ENCODE peak calls at places on chromosomes 11 and 22, in eight cellular contexts. One of them, this sample, is unnamed.

GRCh38 chr22:43377486-43377995 is 34.3 kb upstream of the MPPED1 start:
- DNase-seq in endothelial cell: no peak
- DNase-seq in heart left ventricle: no peak
- DNase-seq in thoracic aorta: no peak
- DNase-seq in IMR-90: peak
- DNase-seq in GM06990: no peak
- DNase-seq in type B pancreatic cell: no peak
- DNase-seq in lower lobe of right lung: peak
- DNase-seq in this sample: no peak

GRCh38 chr22:49305215-49305965 is 522.3 kb downstream of the BRD1 start:
- DNase-seq in type B pancreatic cell: peak
- DNase-seq in thoracic aorta: no peak
- DNase-seq in IMR-90: no peak
- DNase-seq in heart left ventricle: peak
- DNase-seq in endothelial cell: peak
- DNase-seq in GM06990: peak
- DNase-seq in lower lobe of right lung: peak
- DNase-seq in this sample: peak

GRCh38 chr22:48896766-48897637 is 930.7 kb downstream of the BRD1 start:
- DNase-seq in heart left ventricle: no peak
- DNase-seq in type B pancreatic cell: peak
- DNase-seq in endothelial cell: no peak
- DNase-seq in lower lobe of right lung: no peak
- DNase-seq in IMR-90: no peak
- DNase-seq in thoracic aorta: no peak
- DNase-seq in GM06990: no peak
- DNase-seq in this sample: no peak

GRCh38 chr11:76719686-76720085 is 49.1 kb upstream of the LRRC32 start:
- DNase-seq in GM06990: no peak
- DNase-seq in thoracic aorta: no peak
- DNase-seq in IMR-90: no peak
- DNase-seq in lower lobe of right lung: no peak
- DNase-seq in endothelial cell: no peak
- DNase-seq in heart left ventricle: no peak
- DNase-seq in type B pancreatic cell: no peak
- DNase-seq in this sample: no peak

GRCh38 chr11:31656051-31656450 is 146.5 kb downstream of the ELP4 start:
- DNase-seq in type B pancreatic cell: no peak
- DNase-seq in IMR-90: peak
- DNase-seq in lower lobe of right lung: no peak
- DNase-seq in thoracic aorta: no peak
- DNase-seq in heart left ventricle: no peak
- DNase-seq in GM06990: no peak
- DNase-seq in endothelial cell: no peak
- DNase-seq in this sample: no peak

GRCh38 chr22:23789121-23789520 is 2.4 kb downstream of the SMARCB1 start:
- DNase-seq in type B pancreatic cell: no peak
- DNase-seq in lower lobe of right lung: no peak
- DNase-seq in endothelial cell: no peak
- DNase-seq in GM06990: no peak
- DNase-seq in heart left ventricle: no peak
- DNase-seq in thoracic aorta: no peak
- DNase-seq in IMR-90: no peak
- DNase-seq in this sample: peak

GRCh38 chr11:61814958-61815789 is 1.6 kb downstream of the FADS1 start:
- DNase-seq in GM06990: peak
- DNase-seq in lower lobe of right lung: peak
- DNase-seq in endothelial cell: peak
- DNase-seq in thoracic aorta: peak
- DNase-seq in type B pancreatic cell: peak
- DNase-seq in IMR-90: peak
- DNase-seq in heart left ventricle: peak
- DNase-seq in this sample: peak

GRCh38 chr22:32994921-32995320 is 63.3 kb downstream of the SYN3 start:
- DNase-seq in IMR-90: no peak
- DNase-seq in heart left ventricle: no peak
- DNase-seq in endothelial cell: no peak
- DNase-seq in thoracic aorta: no peak
- DNase-seq in GM06990: no peak
- DNase-seq in lower lobe of right lung: no peak
- DNase-seq in type B pancreatic cell: peak
- DNase-seq in this sample: no peak

GRCh38 chr11:6129634-6130033 is 22.1 kb downstream of the OR56B4 start:
- DNase-seq in IMR-90: no peak
- DNase-seq in endothelial cell: no peak
- DNase-seq in lower lobe of right lung: no peak
- DNase-seq in thoracic aorta: no peak
- DNase-seq in type B pancreatic cell: no peak
- DNase-seq in GM06990: no peak
- DNase-seq in heart left ventricle: no peak
- DNase-seq in this sample: no peak

GRCh38 chr22:38335077-38335476 is 17.8 kb upstream of the CSNK1E start:
- DNase-seq in heart left ventricle: no peak
- DNase-seq in GM06990: no peak
- DNase-seq in IMR-90: peak
- DNase-seq in thoracic aorta: no peak
- DNase-seq in type B pancreatic cell: no peak
- DNase-seq in lower lobe of right lung: no peak
- DNase-seq in endothelial cell: no peak
- DNase-seq in this sample: no peak

GRCh38 chr22:46390652-46391301 is 55.3 kb downstream of the TRMU start:
- DNase-seq in GM06990: no peak
- DNase-seq in thoracic aorta: no peak
- DNase-seq in heart left ventricle: peak
- DNase-seq in endothelial cell: no peak
- DNase-seq in type B pancreatic cell: no peak
- DNase-seq in lower lobe of right lung: no peak
- DNase-seq in IMR-90: peak
- DNase-seq in this sample: no peak

GRCh38 chr22:45059296-45059695 is 49.5 kb upstream of the PHF21B start:
- DNase-seq in endothelial cell: no peak
- DNase-seq in IMR-90: no peak
- DNase-seq in GM06990: no peak
- DNase-seq in heart left ventricle: no peak
- DNase-seq in lower lobe of right lung: no peak
- DNase-seq in thoracic aorta: no peak
- DNase-seq in type B pancreatic cell: no peak
- DNase-seq in this sample: no peak

GRCh38 chr11:90639687-90640086 is 416.8 kb upstream of the CHORDC1 start:
- DNase-seq in endothelial cell: no peak
- DNase-seq in IMR-90: no peak
- DNase-seq in GM06990: no peak
- DNase-seq in thoracic aorta: no peak
- DNase-seq in lower lobe of right lung: no peak
- DNase-seq in type B pancreatic cell: no peak
- DNase-seq in heart left ventricle: no peak
- DNase-seq in this sample: no peak

GRCh38 chr11:122743949-122744876 is 88.7 kb downstream of the UBASH3B start:
- DNase-seq in endothelial cell: no peak
- DNase-seq in GM06990: peak
- DNase-seq in type B pancreatic cell: no peak
- DNase-seq in IMR-90: no peak
- DNase-seq in thoracic aorta: no peak
- DNase-seq in lower lobe of right lung: no peak
- DNase-seq in heart left ventricle: no peak
- DNase-seq in this sample: peak

DNA sequence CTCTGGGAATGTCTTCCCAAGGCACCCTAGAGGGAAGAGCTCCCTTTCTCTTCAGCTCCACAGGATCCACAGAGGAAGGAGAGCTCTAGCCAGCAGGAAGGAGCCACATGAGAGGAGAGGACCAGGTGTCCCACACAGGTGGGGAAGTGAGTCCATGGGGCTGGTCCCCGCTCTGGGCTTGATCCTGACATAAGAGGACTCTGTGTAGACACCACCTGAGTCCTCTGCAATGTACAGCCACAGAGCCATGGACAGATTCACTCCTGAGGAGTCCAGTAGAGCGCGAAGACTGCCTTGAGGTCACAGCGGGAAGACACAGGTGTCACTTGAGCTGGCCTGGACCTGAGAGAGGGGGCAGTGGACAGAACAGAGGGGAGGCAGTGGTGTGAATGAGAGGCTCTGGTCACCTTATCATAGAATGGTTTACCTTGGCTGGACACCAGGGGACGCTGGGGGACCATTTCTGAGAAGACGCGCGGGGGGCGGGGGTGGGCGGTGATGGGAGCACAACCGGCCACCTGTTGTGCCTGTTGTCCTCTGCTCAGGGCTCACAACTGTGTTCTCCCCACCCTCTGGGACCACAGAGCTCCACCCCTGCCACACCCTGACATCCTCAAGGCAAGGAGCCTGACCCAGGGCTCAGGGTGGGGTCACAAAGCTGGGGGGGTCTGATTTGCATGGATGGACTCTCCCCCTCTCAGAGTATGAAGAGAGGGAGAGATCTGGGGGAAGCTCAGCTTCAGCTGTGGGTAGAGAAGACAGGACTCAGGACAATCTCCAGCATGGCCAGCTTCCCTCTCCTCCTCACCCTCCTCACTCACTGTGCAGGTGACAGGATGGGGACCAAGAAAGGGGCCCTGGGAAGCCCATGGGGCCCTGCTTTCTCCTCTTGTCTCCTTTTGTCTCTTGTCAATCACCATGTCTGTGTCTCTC is 128.2 kb downstream of the ZNF280B start:
- DNase-seq in endothelial cell: peak
- DNase-seq in IMR-90: no peak
- DNase-seq in GM06990: peak
- DNase-seq in type B pancreatic cell: no peak
- DNase-seq in thoracic aorta: no peak
- DNase-seq in lower lobe of right lung: no peak
- DNase-seq in heart left ventricle: no peak
- DNase-seq in this sample: peak
- TF ChIP-seq CTCF in endothelial cell: no peak
- TF ChIP-seq CTCF in IMR-90: no peak
- TF ChIP-seq CTCF in GM06990: peak
- TF ChIP-seq CTCF in type B pancreatic cell: peak
- TF ChIP-seq CTCF in thoracic aorta: no peak
- TF ChIP-seq CTCF in lower lobe of right lung: no peak
- TF ChIP-seq CTCF in heart left ventricle: no peak
- TF ChIP-seq CTCF in this sample: peak

DNA sequence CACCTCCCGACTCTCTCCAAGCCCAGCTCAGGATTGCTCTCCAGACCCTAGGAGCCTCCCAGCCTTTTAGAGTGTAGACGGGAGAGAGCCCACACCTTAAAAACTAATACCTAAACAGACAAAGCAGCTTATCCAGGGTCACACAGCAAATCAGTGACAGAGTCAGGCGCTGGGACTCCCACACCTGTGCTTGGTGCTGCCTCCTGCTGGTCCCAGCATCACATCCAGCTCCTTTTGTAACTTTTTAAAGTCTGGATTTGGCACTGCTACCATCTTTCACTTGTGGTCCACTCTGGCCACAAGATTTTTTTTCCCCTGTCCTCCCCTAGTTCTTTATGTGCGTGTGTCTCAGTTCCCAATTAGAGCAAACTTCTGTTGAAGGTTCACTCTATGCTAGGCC is 4.7 kb downstream of the ANO1 start:
- DNase-seq in heart left ventricle: no peak
- DNase-seq in IMR-90: no peak
- DNase-seq in endothelial cell: peak
- DNase-seq in thoracic aorta: no peak
- DNase-seq in type B pancreatic cell: no peak
- DNase-seq in GM06990: no peak
- DNase-seq in lower lobe of right lung: no peak
- DNase-seq in this sample: no peak
- TF ChIP-seq CTCF in heart left ventricle: no peak
- TF ChIP-seq CTCF in IMR-90: peak
- TF ChIP-seq CTCF in endothelial cell: no peak
- TF ChIP-seq CTCF in thoracic aorta: no peak
- TF ChIP-seq CTCF in type B pancreatic cell: peak
- TF ChIP-seq CTCF in GM06990: peak
- TF ChIP-seq CTCF in lower lobe of right lung: no peak
- TF ChIP-seq CTCF in this sample: no peak

GRCh38 chr22:26581769-26582168 is 8.2 kb downstream of the TPST2 start:
- DNase-seq in GM06990: no peak
- DNase-seq in IMR-90: no peak
- DNase-seq in heart left ventricle: no peak
- DNase-seq in type B pancreatic cell: no peak
- DNase-seq in thoracic aorta: no peak
- DNase-seq in endothelial cell: no peak
- DNase-seq in lower lobe of right lung: no peak
- DNase-seq in this sample: no peak

GRCh38 chr22:26584010-26584409 is 5.9 kb downstream of the TPST2 start:
- DNase-seq in lower lobe of right lung: no peak
- DNase-seq in IMR-90: no peak
- DNase-seq in heart left ventricle: no peak
- DNase-seq in GM06990: no peak
- DNase-seq in type B pancreatic cell: no peak
- DNase-seq in thoracic aorta: no peak
- DNase-seq in endothelial cell: no peak
- DNase-seq in this sample: no peak

GRCh38 chr22:26586556-26587325 is 3.2 kb downstream of the TPST2 start:
- DNase-seq in GM06990: no peak
- DNase-seq in IMR-90: no peak
- DNase-seq in lower lobe of right lung: no peak
- DNase-seq in endothelial cell: no peak
- DNase-seq in thoracic aorta: no peak
- DNase-seq in type B pancreatic cell: no peak
- DNase-seq in heart left ventricle: no peak
- DNase-seq in this sample: no peak

GRCh38 chr22:26587991-26588613 is 1.8 kb downstream of the TPST2 start:
- DNase-seq in thoracic aorta: no peak
- DNase-seq in IMR-90: no peak
- DNase-seq in endothelial cell: no peak
- DNase-seq in lower lobe of right lung: no peak
- DNase-seq in GM06990: no peak
- DNase-seq in type B pancreatic cell: no peak
- DNase-seq in heart left ventricle: no peak
- DNase-seq in this sample: no peak

DNA sequence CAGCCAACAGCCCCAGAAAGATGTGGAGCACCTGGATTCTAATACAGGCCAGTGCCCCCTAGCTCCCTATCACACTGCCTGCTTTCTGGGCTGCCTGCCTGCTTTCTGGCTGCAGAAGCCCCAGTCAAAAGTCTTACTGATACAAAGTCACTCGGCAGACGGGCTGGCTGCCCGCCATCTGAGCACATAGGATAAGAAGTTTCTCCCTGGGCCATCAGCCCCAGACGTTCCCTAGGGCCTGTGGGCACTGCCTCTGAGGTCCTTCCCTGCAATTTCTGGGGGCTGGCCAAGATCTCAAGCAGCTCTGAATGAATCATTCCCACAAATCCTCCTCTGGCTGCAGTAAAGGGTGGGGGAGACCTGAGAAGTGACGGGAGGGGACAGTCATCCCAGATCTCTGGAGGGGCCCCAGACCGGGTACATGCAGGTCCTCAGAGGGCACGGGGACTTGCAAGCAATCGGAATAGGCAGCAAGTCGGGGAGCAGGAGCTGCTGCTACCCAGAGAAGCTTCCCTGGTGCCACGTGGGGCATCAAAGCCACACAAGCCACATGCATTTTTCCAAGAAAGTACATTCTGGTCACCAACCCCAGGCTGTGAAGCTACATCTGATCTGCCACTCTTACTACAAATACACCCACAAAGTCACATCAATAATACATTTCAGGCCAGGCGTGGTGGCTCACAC is 4.7 kb downstream of the TPST2 start:
- DNase-seq in endothelial cell: no peak
- DNase-seq in lower lobe of right lung: peak
- DNase-seq in GM06990: no peak
- DNase-seq in heart left ventricle: peak
- DNase-seq in IMR-90: peak
- DNase-seq in type B pancreatic cell: no peak
- DNase-seq in thoracic aorta: no peak
- DNase-seq in this sample: no peak
- TF ChIP-seq CTCF in endothelial cell: no peak
- TF ChIP-seq CTCF in lower lobe of right lung: no peak
- TF ChIP-seq CTCF in GM06990: no peak
- TF ChIP-seq CTCF in heart left ventricle: no peak
- TF ChIP-seq CTCF in IMR-90: no peak
- TF ChIP-seq CTCF in type B pancreatic cell: no peak
- TF ChIP-seq CTCF in thoracic aorta: no peak
- TF ChIP-seq CTCF in this sample: no peak

GRCh38 chr11:10519630-10520029 is 21.4 kb downstream of the RNF141 start:
- DNase-seq in GM06990: no peak
- DNase-seq in lower lobe of right lung: no peak
- DNase-seq in thoracic aorta: no peak
- DNase-seq in IMR-90: no peak
- DNase-seq in endothelial cell: no peak
- DNase-seq in heart left ventricle: no peak
- DNase-seq in type B pancreatic cell: no peak
- DNase-seq in this sample: no peak
- TF ChIP-seq CTCF in GM06990: no peak
- TF ChIP-seq CTCF in lower lobe of right lung: no peak
- TF ChIP-seq CTCF in thoracic aorta: no peak
- TF ChIP-seq CTCF in IMR-90: no peak
- TF ChIP-seq CTCF in endothelial cell: no peak
- TF ChIP-seq CTCF in heart left ventricle: no peak
- TF ChIP-seq CTCF in type B pancreatic cell: no peak
- TF ChIP-seq CTCF in this sample: no peak

This sample was measured in GM20000.